ENCODE peak calls at places on chromosome 1, in four cellular contexts. One of them, this sample, is unnamed.

GRCh38 chr1:246690100-246690499 is 34.1 kb upstream of the SCCPDH start:
- DNase-seq in choroid plexus epithelial cell: no peak
- DNase-seq in lower lobe of right lung: no peak
- DNase-seq in CD4-positive, alpha-beta T cell: no peak
- DNase-seq in this sample: no peak

GRCh38 chr1:201603613-201604232 is 64.8 kb downstream of the NAV1 start:
- DNase-seq in lower lobe of right lung: no peak
- DNase-seq in CD4-positive, alpha-beta T cell: no peak
- DNase-seq in choroid plexus epithelial cell: no peak
- DNase-seq in this sample: peak

GRCh38 chr1:40032240-40032891 is 8.2 kb upstream of the CAP1 start:
- DNase-seq in CD4-positive, alpha-beta T cell: peak
- DNase-seq in lower lobe of right lung: no peak
- DNase-seq in choroid plexus epithelial cell: peak
- DNase-seq in this sample: peak

GRCh38 chr1:14520514-14521163 is 77.8 kb upstream of the KAZN start:
- DNase-seq in CD4-positive, alpha-beta T cell: no peak
- DNase-seq in lower lobe of right lung: no peak
- DNase-seq in choroid plexus epithelial cell: no peak
- DNase-seq in this sample: no peak

GRCh38 chr1:116987256-116987555 is 14.4 kb upstream of the CD101 start:
- DNase-seq in choroid plexus epithelial cell: no peak
- DNase-seq in CD4-positive, alpha-beta T cell: peak
- DNase-seq in lower lobe of right lung: no peak
- DNase-seq in this sample: no peak

GRCh38 chr1:66725885-66726665 is 26.2 kb upstream of the DYNLT5 start:
- DNase-seq in choroid plexus epithelial cell: peak
- DNase-seq in lower lobe of right lung: no peak
- DNase-seq in CD4-positive, alpha-beta T cell: peak
- DNase-seq in this sample: peak

GRCh38 chr1:101365881-101366280 is 129.1 kb downstream of the S1PR1 start:
- DNase-seq in CD4-positive, alpha-beta T cell: no peak
- DNase-seq in lower lobe of right lung: no peak
- DNase-seq in choroid plexus epithelial cell: peak
- DNase-seq in this sample: no peak

GRCh38 chr1:109094377-109094803 is 3.8 kb downstream of the TMEM167B start:
- DNase-seq in CD4-positive, alpha-beta T cell: no peak
- DNase-seq in choroid plexus epithelial cell: peak
- DNase-seq in lower lobe of right lung: no peak
- DNase-seq in this sample: peak

GRCh38 chr1:180188103-180188506 is 33.4 kb downstream of the QSOX1 start:
- DNase-seq in choroid plexus epithelial cell: peak
- DNase-seq in lower lobe of right lung: no peak
- DNase-seq in CD4-positive, alpha-beta T cell: no peak
- DNase-seq in this sample: peak

GRCh38 chr1:159799446-159799985 is 2.6 kb upstream of the FCRL6 start:
- DNase-seq in lower lobe of right lung: no peak
- DNase-seq in choroid plexus epithelial cell: no peak
- DNase-seq in CD4-positive, alpha-beta T cell: no peak
- DNase-seq in this sample: no peak

GRCh38 chr1:16905112-16905855 is 9.5 kb downstream of the RNU1-2 start:
- DNase-seq in CD4-positive, alpha-beta T cell: no peak
- DNase-seq in lower lobe of right lung: no peak
- DNase-seq in choroid plexus epithelial cell: peak
- DNase-seq in this sample: peak

GRCh38 chr1:84190455-84190854 is 46.4 kb downstream of the PRKACB start:
- DNase-seq in CD4-positive, alpha-beta T cell: no peak
- DNase-seq in lower lobe of right lung: no peak
- DNase-seq in choroid plexus epithelial cell: no peak
- DNase-seq in this sample: no peak

GRCh38 chr1:32335951-32336867 is at the start of gene MARCKSL1:
- DNase-seq in lower lobe of right lung: peak
- DNase-seq in CD4-positive, alpha-beta T cell: peak
- DNase-seq in choroid plexus epithelial cell: peak
- DNase-seq in this sample: peak

GRCh38 chr1:210239295-210240155 is 6.9 kb downstream of the SERTAD4 start:
- DNase-seq in CD4-positive, alpha-beta T cell: no peak
- DNase-seq in choroid plexus epithelial cell: peak
- DNase-seq in lower lobe of right lung: no peak
- DNase-seq in this sample: peak

GRCh38 chr1:32470991-32471694 is 6.3 kb downstream of the ZBTB8B start:
- DNase-seq in choroid plexus epithelial cell: no peak
- DNase-seq in CD4-positive, alpha-beta T cell: no peak
- DNase-seq in lower lobe of right lung: no peak
- DNase-seq in this sample: no peak

GRCh38 chr1:202982715-202983435 is 15.8 kb upstream of the CYB5R1 start:
- DNase-seq in CD4-positive, alpha-beta T cell: no peak
- DNase-seq in lower lobe of right lung: no peak
- DNase-seq in choroid plexus epithelial cell: no peak
- DNase-seq in this sample: no peak

GRCh38 chr1:36160949-36161485 is 5.1 kb downstream of the MAP7D1 start:
- DNase-seq in CD4-positive, alpha-beta T cell: peak
- DNase-seq in choroid plexus epithelial cell: peak
- DNase-seq in lower lobe of right lung: peak
- DNase-seq in this sample: peak

GRCh38 chr1:87951852-87952251 is 623.2 kb downstream of the LMO4 start:
- DNase-seq in choroid plexus epithelial cell: no peak
- DNase-seq in lower lobe of right lung: no peak
- DNase-seq in CD4-positive, alpha-beta T cell: no peak
- DNase-seq in this sample: peak

GRCh38 chr1:158700552-158700951 is at the start of gene OR6K2:
- DNase-seq in choroid plexus epithelial cell: no peak
- DNase-seq in CD4-positive, alpha-beta T cell: no peak
- DNase-seq in lower lobe of right lung: no peak
- DNase-seq in this sample: no peak

GRCh38 chr1:161080391-161081150 is 8.8 kb downstream of the NECTIN4 start:
- DNase-seq in lower lobe of right lung: no peak
- DNase-seq in CD4-positive, alpha-beta T cell: no peak
- DNase-seq in choroid plexus epithelial cell: peak
- DNase-seq in this sample: no peak

GRCh38 chr1:204961765-204962419 is 81.1 kb upstream of the CNTN2 start:
- DNase-seq in lower lobe of right lung: no peak
- DNase-seq in CD4-positive, alpha-beta T cell: no peak
- DNase-seq in choroid plexus epithelial cell: no peak
- DNase-seq in this sample: no peak

GRCh38 chr1:82446251-82446650 is 645.5 kb downstream of the ADGRL2 start:
- DNase-seq in lower lobe of right lung: no peak
- DNase-seq in CD4-positive, alpha-beta T cell: no peak
- DNase-seq in choroid plexus epithelial cell: no peak
- DNase-seq in this sample: no peak

GRCh38 chr1:89528382-89528780 is 3.8 kb downstream of the LRRC8B start:
- DNase-seq in lower lobe of right lung: no peak
- DNase-seq in CD4-positive, alpha-beta T cell: no peak
- DNase-seq in choroid plexus epithelial cell: no peak
- DNase-seq in this sample: no peak

GRCh38 chr1:48003741-48004503 is 6.7 kb upstream of the TRABD2B start:
- DNase-seq in choroid plexus epithelial cell: no peak
- DNase-seq in CD4-positive, alpha-beta T cell: no peak
- DNase-seq in lower lobe of right lung: no peak
- DNase-seq in this sample: no peak

GRCh38 chr1:12435639-12436344 is 182.2 kb downstream of the DHRS3 start:
- DNase-seq in CD4-positive, alpha-beta T cell: no peak
- DNase-seq in lower lobe of right lung: no peak
- DNase-seq in choroid plexus epithelial cell: peak
- DNase-seq in this sample: peak

GRCh38 chr1:85356130-85356529 is 79.7 kb upstream of the BCL10 start:
- DNase-seq in lower lobe of right lung: no peak
- DNase-seq in choroid plexus epithelial cell: no peak
- DNase-seq in CD4-positive, alpha-beta T cell: no peak
- DNase-seq in this sample: no peak

GRCh38 chr1:109185990-109186703 is 27.6 kb upstream of the SARS1 start:
- DNase-seq in choroid plexus epithelial cell: peak
- DNase-seq in lower lobe of right lung: peak
- DNase-seq in CD4-positive, alpha-beta T cell: no peak
- DNase-seq in this sample: no peak

GRCh38 chr1:157095091-157095490 is 4.5 kb downstream of the ETV3L start:
- DNase-seq in lower lobe of right lung: no peak
- DNase-seq in CD4-positive, alpha-beta T cell: no peak
- DNase-seq in choroid plexus epithelial cell: no peak
- DNase-seq in this sample: no peak

GRCh38 chr1:41359211-41360073 is 1.8 kb upstream of the FOXO6 start:
- DNase-seq in CD4-positive, alpha-beta T cell: no peak
- DNase-seq in lower lobe of right lung: no peak
- DNase-seq in choroid plexus epithelial cell: no peak
- DNase-seq in this sample: peak

GRCh38 chr1:245110406-245110805 is 44.4 kb upstream of the KIF26B start:
- DNase-seq in lower lobe of right lung: no peak
- DNase-seq in CD4-positive, alpha-beta T cell: no peak
- DNase-seq in choroid plexus epithelial cell: no peak
- DNase-seq in this sample: no peak
- TF ChIP-seq CTCF in lower lobe of right lung: no peak
- TF ChIP-seq CTCF in CD4-positive, alpha-beta T cell: no peak
- TF ChIP-seq CTCF in choroid plexus epithelial cell: no peak
- TF ChIP-seq CTCF in this sample: no peak

GRCh38 chr1:42689912-42690311 is 7.7 kb downstream of the YBX1 start:
- DNase-seq in lower lobe of right lung: no peak
- DNase-seq in CD4-positive, alpha-beta T cell: no peak
- DNase-seq in choroid plexus epithelial cell: no peak
- DNase-seq in this sample: no peak

GRCh38 chr1:42691157-42691498 is 8.9 kb downstream of the YBX1 start:
- DNase-seq in lower lobe of right lung: no peak
- DNase-seq in choroid plexus epithelial cell: no peak
- DNase-seq in CD4-positive, alpha-beta T cell: no peak
- DNase-seq in this sample: no peak

GRCh38 chr1:42692461-42692860 is 10.2 kb downstream of the YBX1 start:
- DNase-seq in lower lobe of right lung: no peak
- DNase-seq in CD4-positive, alpha-beta T cell: no peak
- DNase-seq in choroid plexus epithelial cell: no peak
- DNase-seq in this sample: no peak

GRCh38 chr1:42692941-42693340 is 10.7 kb downstream of the YBX1 start:
- DNase-seq in lower lobe of right lung: no peak
- DNase-seq in choroid plexus epithelial cell: no peak
- DNase-seq in CD4-positive, alpha-beta T cell: no peak
- DNase-seq in this sample: no peak

GRCh38 chr1:42690477-42691156 is 8.4 kb downstream of the YBX1 start:
- DNase-seq in CD4-positive, alpha-beta T cell: no peak
- DNase-seq in choroid plexus epithelial cell: no peak
- DNase-seq in lower lobe of right lung: no peak
- DNase-seq in this sample: no peak
- TF ChIP-seq CTCF in CD4-positive, alpha-beta T cell: peak
- TF ChIP-seq CTCF in choroid plexus epithelial cell: peak
- TF ChIP-seq CTCF in lower lobe of right lung: peak
- TF ChIP-seq CTCF in this sample: peak

GRCh38 chr1:2875677-2876531 is 74.4 kb upstream of the TTC34 start:
- DNase-seq in CD4-positive, alpha-beta T cell: no peak
- DNase-seq in choroid plexus epithelial cell: peak
- DNase-seq in lower lobe of right lung: no peak
- DNase-seq in this sample: no peak
- TF ChIP-seq CTCF in CD4-positive, alpha-beta T cell: no peak
- TF ChIP-seq CTCF in choroid plexus epithelial cell: peak
- TF ChIP-seq CTCF in lower lobe of right lung: peak
- TF ChIP-seq CTCF in this sample: no peak

DNA sequence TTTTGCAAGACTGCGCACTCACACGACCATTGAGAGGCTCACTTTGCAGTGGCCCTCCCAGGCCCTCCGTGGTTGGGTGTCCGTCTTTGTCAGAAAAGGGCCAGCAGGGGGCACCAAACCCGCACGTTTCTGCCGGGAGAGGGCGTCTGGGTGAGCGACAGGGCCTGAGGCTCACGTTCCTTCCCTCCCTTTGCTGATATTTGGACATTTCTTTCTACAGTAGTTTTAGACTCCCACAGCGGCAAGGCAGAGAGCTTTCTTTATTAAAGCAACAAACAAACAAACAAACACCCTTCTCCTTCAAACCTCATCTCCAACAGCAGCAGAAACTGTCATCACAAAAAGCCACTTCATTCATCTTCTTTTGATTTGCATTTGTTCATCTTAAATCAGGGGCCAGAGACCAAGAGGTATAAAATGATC is 79.2 kb upstream of the WDR26 start:
- DNase-seq in lower lobe of right lung: peak
- DNase-seq in CD4-positive, alpha-beta T cell: peak
- DNase-seq in choroid plexus epithelial cell: peak
- DNase-seq in this sample: peak
- TF ChIP-seq CTCF in lower lobe of right lung: peak
- TF ChIP-seq CTCF in CD4-positive, alpha-beta T cell: peak
- TF ChIP-seq CTCF in choroid plexus epithelial cell: peak
- TF ChIP-seq CTCF in this sample: peak

DNA sequence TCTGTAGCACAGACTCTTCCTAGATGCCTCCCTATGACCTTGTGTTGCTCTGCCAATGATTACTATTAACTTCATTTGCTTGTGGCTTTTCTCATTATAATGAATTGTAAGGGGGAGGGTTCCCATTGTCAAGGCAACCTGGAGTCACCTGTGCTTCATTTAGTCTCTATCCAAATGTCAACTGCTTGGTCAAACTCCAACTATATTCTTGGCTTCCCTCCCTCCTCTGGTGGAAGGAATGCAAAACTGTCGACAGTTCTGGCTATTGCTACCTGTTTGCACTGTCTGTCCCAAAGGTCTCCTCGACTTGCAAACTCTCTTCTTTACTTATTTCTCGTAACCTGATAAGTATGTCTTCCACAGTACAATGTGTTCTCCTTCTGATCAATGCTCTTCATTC is 100.3 kb downstream of the CACNA1E start:
- DNase-seq in lower lobe of right lung: no peak
- DNase-seq in choroid plexus epithelial cell: no peak
- DNase-seq in CD4-positive, alpha-beta T cell: no peak
- DNase-seq in this sample: no peak
- TF ChIP-seq CTCF in lower lobe of right lung: peak
- TF ChIP-seq CTCF in choroid plexus epithelial cell: no peak
- TF ChIP-seq CTCF in CD4-positive, alpha-beta T cell: no peak
- TF ChIP-seq CTCF in this sample: no peak

GRCh38 chr1:114219247-114219872 is 65.7 kb upstream of the SYT6 start:
- DNase-seq in lower lobe of right lung: no peak
- DNase-seq in choroid plexus epithelial cell: peak
- DNase-seq in CD4-positive, alpha-beta T cell: no peak
- DNase-seq in this sample: peak
- TF ChIP-seq CTCF in lower lobe of right lung: no peak
- TF ChIP-seq CTCF in choroid plexus epithelial cell: peak
- TF ChIP-seq CTCF in CD4-positive, alpha-beta T cell: no peak
- TF ChIP-seq CTCF in this sample: peak

GRCh38 chr1:197391303-197392226 is 123.5 kb downstream of the CRB1 start:
- DNase-seq in CD4-positive, alpha-beta T cell: no peak
- DNase-seq in lower lobe of right lung: no peak
- DNase-seq in choroid plexus epithelial cell: peak
- DNase-seq in this sample: no peak
- TF ChIP-seq CTCF in CD4-positive, alpha-beta T cell: no peak
- TF ChIP-seq CTCF in lower lobe of right lung: no peak
- TF ChIP-seq CTCF in choroid plexus epithelial cell: peak
- TF ChIP-seq CTCF in this sample: peak